ENCODE peak calls at places on chromosomes 5 and 9, in six cellular contexts. One of them, this sample, is unnamed.
A peak's percentile ranks its signal among the peaks of the same experiment; 100 is the strongest.

GRCh38 chr9:19137282-19137681 is 10.0 kb upstream of the PLIN2 start:
- DNase-seq in HEK293T: no peak
- DNase-seq in activated CD8-positive, alpha-beta memory T cell treated with anti-CD3 and anti-CD28 coated beads for 48 hours: no peak
- DNase-seq in endodermal cell: no peak
- DNase-seq in amygdala: no peak
- DNase-seq in progenitor cell of endocrine pancreas: no peak
- DNase-seq in this sample: no peak

GRCh38 chr9:12934515-12935301 is 159.9 kb downstream of the LURAP1L start:
- DNase-seq in activated CD8-positive, alpha-beta memory T cell treated with anti-CD3 and anti-CD28 coated beads for 48 hours: no peak
- DNase-seq in HEK293T: no peak
- DNase-seq in progenitor cell of endocrine pancreas: no peak
- DNase-seq in amygdala: no peak
- DNase-seq in endodermal cell: no peak
- DNase-seq in this sample: no peak

GRCh38 chr5:172078027-172078426 is 71.6 kb upstream of the FBXW11 start:
- DNase-seq in endodermal cell: peak; percentile 17
- DNase-seq in progenitor cell of endocrine pancreas: no peak
- DNase-seq in activated CD8-positive, alpha-beta memory T cell treated with anti-CD3 and anti-CD28 coated beads for 48 hours: no peak
- DNase-seq in HEK293T: no peak
- DNase-seq in amygdala: no peak
- DNase-seq in this sample: no peak

GRCh38 chr5:77947051-77947428 is 170.9 kb upstream of the TBCA start:
- DNase-seq in HEK293T: no peak
- DNase-seq in progenitor cell of endocrine pancreas: no peak
- DNase-seq in activated CD8-positive, alpha-beta memory T cell treated with anti-CD3 and anti-CD28 coated beads for 48 hours: no peak
- DNase-seq in endodermal cell: no peak
- DNase-seq in amygdala: no peak
- DNase-seq in this sample: no peak

GRCh38 chr5:123721721-123722276 is 209.8 kb downstream of the CSNK1G3 start:
- DNase-seq in progenitor cell of endocrine pancreas: no peak
- DNase-seq in amygdala: no peak
- DNase-seq in activated CD8-positive, alpha-beta memory T cell treated with anti-CD3 and anti-CD28 coated beads for 48 hours: no peak
- DNase-seq in endodermal cell: no peak
- DNase-seq in HEK293T: no peak
- DNase-seq in this sample: no peak

GRCh38 chr9:70945301-70945700 is 176.1 kb downstream of the TRPM3 start:
- DNase-seq in amygdala: no peak
- DNase-seq in progenitor cell of endocrine pancreas: no peak
- DNase-seq in HEK293T: no peak
- DNase-seq in endodermal cell: no peak
- DNase-seq in activated CD8-positive, alpha-beta memory T cell treated with anti-CD3 and anti-CD28 coated beads for 48 hours: no peak
- DNase-seq in this sample: no peak

GRCh38 chr9:121587863-121588262 is 63.6 kb upstream of the DAB2IP start:
- DNase-seq in endodermal cell: no peak
- DNase-seq in progenitor cell of endocrine pancreas: no peak
- DNase-seq in amygdala: no peak
- DNase-seq in activated CD8-positive, alpha-beta memory T cell treated with anti-CD3 and anti-CD28 coated beads for 48 hours: no peak
- DNase-seq in HEK293T: no peak
- DNase-seq in this sample: no peak

GRCh38 chr9:99967457-99967856 is 61.0 kb downstream of the STX17 start:
- DNase-seq in endodermal cell: peak; percentile 84
- DNase-seq in progenitor cell of endocrine pancreas: no peak
- DNase-seq in HEK293T: no peak
- DNase-seq in activated CD8-positive, alpha-beta memory T cell treated with anti-CD3 and anti-CD28 coated beads for 48 hours: no peak
- DNase-seq in amygdala: no peak
- DNase-seq in this sample: no peak

GRCh38 chr9:127154003-127154389 is 31.6 kb upstream of the ANGPTL2 start:
- DNase-seq in HEK293T: no peak
- DNase-seq in progenitor cell of endocrine pancreas: no peak
- DNase-seq in activated CD8-positive, alpha-beta memory T cell treated with anti-CD3 and anti-CD28 coated beads for 48 hours: no peak
- DNase-seq in amygdala: no peak
- DNase-seq in endodermal cell: peak; percentile 43
- DNase-seq in this sample: no peak

GRCh38 chr9:68836788-68837187 is 131.7 kb downstream of the PIP5K1B start:
- DNase-seq in progenitor cell of endocrine pancreas: no peak
- DNase-seq in amygdala: no peak
- DNase-seq in activated CD8-positive, alpha-beta memory T cell treated with anti-CD3 and anti-CD28 coated beads for 48 hours: no peak
- DNase-seq in HEK293T: no peak
- DNase-seq in endodermal cell: no peak
- DNase-seq in this sample: no peak

GRCh38 chr9:115240676-115241075 is 122.7 kb upstream of the TNC start:
- DNase-seq in activated CD8-positive, alpha-beta memory T cell treated with anti-CD3 and anti-CD28 coated beads for 48 hours: no peak
- DNase-seq in amygdala: no peak
- DNase-seq in progenitor cell of endocrine pancreas: no peak
- DNase-seq in endodermal cell: no peak
- DNase-seq in HEK293T: no peak
- DNase-seq in this sample: no peak

GRCh38 chr9:131704195-131704983 is 35.5 kb downstream of the RAPGEF1 start:
- DNase-seq in endodermal cell: no peak
- DNase-seq in progenitor cell of endocrine pancreas: no peak
- DNase-seq in amygdala: no peak
- DNase-seq in activated CD8-positive, alpha-beta memory T cell treated with anti-CD3 and anti-CD28 coated beads for 48 hours: no peak
- DNase-seq in HEK293T: no peak
- DNase-seq in this sample: peak; percentile 32

GRCh38 chr5:138274189-138274853 is at the start of gene GFRA3:
- DNase-seq in progenitor cell of endocrine pancreas: peak; percentile 23
- DNase-seq in HEK293T: no peak
- DNase-seq in endodermal cell: peak; percentile 80
- DNase-seq in amygdala: no peak
- DNase-seq in activated CD8-positive, alpha-beta memory T cell treated with anti-CD3 and anti-CD28 coated beads for 48 hours: no peak
- DNase-seq in this sample: no peak

GRCh38 chr9:93907551-93908199 is 47.5 kb downstream of the BARX1 start:
- DNase-seq in activated CD8-positive, alpha-beta memory T cell treated with anti-CD3 and anti-CD28 coated beads for 48 hours: no peak
- DNase-seq in progenitor cell of endocrine pancreas: no peak
- DNase-seq in HEK293T: no peak
- DNase-seq in endodermal cell: no peak
- DNase-seq in amygdala: no peak
- DNase-seq in this sample: peak; percentile 20

GRCh38 chr9:127445851-127446719 is 5.1 kb downstream of the RPL12 start:
- DNase-seq in amygdala: no peak
- DNase-seq in activated CD8-positive, alpha-beta memory T cell treated with anti-CD3 and anti-CD28 coated beads for 48 hours: no peak
- DNase-seq in endodermal cell: peak; percentile 51
- DNase-seq in progenitor cell of endocrine pancreas: no peak
- DNase-seq in HEK293T: no peak
- DNase-seq in this sample: no peak

GRCh38 chr9:113446323-113446740 is 17.2 kb upstream of the RGS3 start:
- DNase-seq in activated CD8-positive, alpha-beta memory T cell treated with anti-CD3 and anti-CD28 coated beads for 48 hours: no peak
- DNase-seq in HEK293T: peak; percentile 50
- DNase-seq in endodermal cell: peak; percentile 56
- DNase-seq in progenitor cell of endocrine pancreas: no peak
- DNase-seq in amygdala: no peak
- DNase-seq in this sample: no peak

GRCh38 chr5:33725846-33726245 is 165.9 kb downstream of the ADAMTS12 start:
- DNase-seq in endodermal cell: no peak
- DNase-seq in HEK293T: no peak
- DNase-seq in activated CD8-positive, alpha-beta memory T cell treated with anti-CD3 and anti-CD28 coated beads for 48 hours: no peak
- DNase-seq in amygdala: no peak
- DNase-seq in progenitor cell of endocrine pancreas: no peak
- DNase-seq in this sample: no peak

GRCh38 chr5:11588803-11589202 is 315.4 kb downstream of the CTNND2 start:
- DNase-seq in amygdala: peak; percentile 67
- DNase-seq in HEK293T: no peak
- DNase-seq in progenitor cell of endocrine pancreas: no peak
- DNase-seq in activated CD8-positive, alpha-beta memory T cell treated with anti-CD3 and anti-CD28 coated beads for 48 hours: no peak
- DNase-seq in endodermal cell: peak; percentile 70
- DNase-seq in this sample: no peak

GRCh38 chr5:137613554-137614265 is 114.6 kb upstream of the SPOCK1 start:
- DNase-seq in endodermal cell: peak; percentile 36
- DNase-seq in amygdala: no peak
- DNase-seq in activated CD8-positive, alpha-beta memory T cell treated with anti-CD3 and anti-CD28 coated beads for 48 hours: no peak
- DNase-seq in progenitor cell of endocrine pancreas: no peak
- DNase-seq in HEK293T: no peak
- DNase-seq in this sample: no peak

GRCh38 chr5:142521706-142522105 is 164.2 kb downstream of the FGF1 start:
- DNase-seq in amygdala: no peak
- DNase-seq in progenitor cell of endocrine pancreas: no peak
- DNase-seq in activated CD8-positive, alpha-beta memory T cell treated with anti-CD3 and anti-CD28 coated beads for 48 hours: no peak
- DNase-seq in endodermal cell: no peak
- DNase-seq in HEK293T: no peak
- DNase-seq in this sample: no peak

GRCh38 chr5:179343902-179344300 is 1.4 kb downstream of the ADAMTS2 start:
- DNase-seq in activated CD8-positive, alpha-beta memory T cell treated with anti-CD3 and anti-CD28 coated beads for 48 hours: no peak
- DNase-seq in HEK293T: peak; percentile 59
- DNase-seq in amygdala: no peak
- DNase-seq in progenitor cell of endocrine pancreas: peak; percentile 64
- DNase-seq in endodermal cell: peak; percentile 94
- DNase-seq in this sample: no peak

GRCh38 chr9:75993434-75993833 is 103.0 kb downstream of the PCSK5 start:
- DNase-seq in activated CD8-positive, alpha-beta memory T cell treated with anti-CD3 and anti-CD28 coated beads for 48 hours: no peak
- DNase-seq in amygdala: no peak
- DNase-seq in endodermal cell: no peak
- DNase-seq in progenitor cell of endocrine pancreas: no peak
- DNase-seq in HEK293T: no peak
- DNase-seq in this sample: no peak

GRCh38 chr5:65749221-65749844 is 27.3 kb downstream of the NLN start:
- DNase-seq in amygdala: no peak
- DNase-seq in activated CD8-positive, alpha-beta memory T cell treated with anti-CD3 and anti-CD28 coated beads for 48 hours: no peak
- DNase-seq in endodermal cell: no peak
- DNase-seq in HEK293T: no peak
- DNase-seq in progenitor cell of endocrine pancreas: no peak
- DNase-seq in this sample: no peak

GRCh38 chr5:131987251-131987650 is 24.2 kb downstream of the ACSL6 start:
- DNase-seq in activated CD8-positive, alpha-beta memory T cell treated with anti-CD3 and anti-CD28 coated beads for 48 hours: no peak
- DNase-seq in amygdala: no peak
- DNase-seq in endodermal cell: no peak
- DNase-seq in HEK293T: no peak
- DNase-seq in progenitor cell of endocrine pancreas: no peak
- DNase-seq in this sample: no peak

GRCh38 chr5:40983781-40984180 is 74.5 kb downstream of the C7 start:
- DNase-seq in endodermal cell: no peak
- DNase-seq in progenitor cell of endocrine pancreas: no peak
- DNase-seq in HEK293T: no peak
- DNase-seq in activated CD8-positive, alpha-beta memory T cell treated with anti-CD3 and anti-CD28 coated beads for 48 hours: no peak
- DNase-seq in amygdala: no peak
- DNase-seq in this sample: no peak

GRCh38 chr5:137604348-137605095 is 105.4 kb upstream of the SPOCK1 start:
- DNase-seq in endodermal cell: peak; percentile 68
- DNase-seq in progenitor cell of endocrine pancreas: no peak
- DNase-seq in HEK293T: no peak
- DNase-seq in amygdala: no peak
- DNase-seq in activated CD8-positive, alpha-beta memory T cell treated with anti-CD3 and anti-CD28 coated beads for 48 hours: no peak
- DNase-seq in this sample: no peak

GRCh38 chr9:26773054-26773453 is 119.5 kb downstream of the CAAP1 start:
- DNase-seq in HEK293T: no peak
- DNase-seq in amygdala: no peak
- DNase-seq in activated CD8-positive, alpha-beta memory T cell treated with anti-CD3 and anti-CD28 coated beads for 48 hours: no peak
- DNase-seq in progenitor cell of endocrine pancreas: no peak
- DNase-seq in endodermal cell: no peak
- DNase-seq in this sample: no peak

GRCh38 chr5:131532016-131532640 is 102.9 kb downstream of the RAPGEF6 start:
- DNase-seq in amygdala: no peak
- DNase-seq in progenitor cell of endocrine pancreas: no peak
- DNase-seq in HEK293T: no peak
- DNase-seq in endodermal cell: no peak
- DNase-seq in activated CD8-positive, alpha-beta memory T cell treated with anti-CD3 and anti-CD28 coated beads for 48 hours: no peak
- DNase-seq in this sample: no peak

GRCh38 chr5:42665857-42666256 is 90.8 kb upstream of the CCDC152 start:
- DNase-seq in progenitor cell of endocrine pancreas: no peak
- DNase-seq in endodermal cell: no peak
- DNase-seq in amygdala: no peak
- DNase-seq in activated CD8-positive, alpha-beta memory T cell treated with anti-CD3 and anti-CD28 coated beads for 48 hours: no peak
- DNase-seq in HEK293T: no peak
- DNase-seq in this sample: no peak

GRCh38 chr5:126003309-126003708 is 419.9 kb upstream of the GRAMD2B start:
- DNase-seq in HEK293T: no peak
- DNase-seq in progenitor cell of endocrine pancreas: no peak
- DNase-seq in activated CD8-positive, alpha-beta memory T cell treated with anti-CD3 and anti-CD28 coated beads for 48 hours: no peak
- DNase-seq in endodermal cell: no peak
- DNase-seq in amygdala: peak; percentile 41
- DNase-seq in this sample: peak; percentile 6

GRCh38 chr5:54590824-54591223 is 73.3 kb downstream of the SNX18 start:
- DNase-seq in activated CD8-positive, alpha-beta memory T cell treated with anti-CD3 and anti-CD28 coated beads for 48 hours: no peak
- DNase-seq in HEK293T: no peak
- DNase-seq in endodermal cell: no peak
- DNase-seq in amygdala: no peak
- DNase-seq in progenitor cell of endocrine pancreas: no peak
- DNase-seq in this sample: no peak

GRCh38 chr5:171420429-171421231 is 1.2 kb downstream of the FGF18 start:
- DNase-seq in HEK293T: no peak
- DNase-seq in endodermal cell: peak; percentile 74
- DNase-seq in progenitor cell of endocrine pancreas: no peak
- DNase-seq in activated CD8-positive, alpha-beta memory T cell treated with anti-CD3 and anti-CD28 coated beads for 48 hours: no peak
- DNase-seq in amygdala: peak; percentile 58
- DNase-seq in this sample: peak; percentile 72

GRCh38 chr9:15423328-15423985 is 781 bp downstream of the SNAPC3 start:
- DNase-seq in endodermal cell: no peak
- DNase-seq in progenitor cell of endocrine pancreas: no peak
- DNase-seq in amygdala: no peak
- DNase-seq in HEK293T: no peak
- DNase-seq in activated CD8-positive, alpha-beta memory T cell treated with anti-CD3 and anti-CD28 coated beads for 48 hours: no peak
- DNase-seq in this sample: no peak

GRCh38 chr9:122370303-122370702 is 521 bp upstream of the PTGS1 start:
- DNase-seq in activated CD8-positive, alpha-beta memory T cell treated with anti-CD3 and anti-CD28 coated beads for 48 hours: no peak
- DNase-seq in HEK293T: no peak
- DNase-seq in endodermal cell: no peak
- DNase-seq in progenitor cell of endocrine pancreas: no peak
- DNase-seq in amygdala: no peak
- DNase-seq in this sample: no peak

GRCh38 chr5:172901012-172901780 is 58.0 kb upstream of the RPL26L1 start:
- DNase-seq in amygdala: no peak
- DNase-seq in endodermal cell: no peak
- DNase-seq in progenitor cell of endocrine pancreas: no peak
- DNase-seq in activated CD8-positive, alpha-beta memory T cell treated with anti-CD3 and anti-CD28 coated beads for 48 hours: no peak
- DNase-seq in HEK293T: peak; percentile 66
- DNase-seq in this sample: peak; percentile 66

GRCh38 chr9:137396227-137396626 is 26.7 kb downstream of the EXD3 start:
- DNase-seq in endodermal cell: no peak
- DNase-seq in activated CD8-positive, alpha-beta memory T cell treated with anti-CD3 and anti-CD28 coated beads for 48 hours: no peak
- DNase-seq in progenitor cell of endocrine pancreas: no peak
- DNase-seq in HEK293T: no peak
- DNase-seq in amygdala: no peak
- DNase-seq in this sample: no peak

GRCh38 chr9:88775559-88775958 is 215.7 kb upstream of the S1PR3 start:
- DNase-seq in HEK293T: no peak
- DNase-seq in amygdala: no peak
- DNase-seq in activated CD8-positive, alpha-beta memory T cell treated with anti-CD3 and anti-CD28 coated beads for 48 hours: no peak
- DNase-seq in progenitor cell of endocrine pancreas: no peak
- DNase-seq in endodermal cell: no peak
- DNase-seq in this sample: no peak

GRCh38 chr9:133979921-133980863 is 11.9 kb downstream of the VAV2 start:
- DNase-seq in endodermal cell: no peak
- DNase-seq in activated CD8-positive, alpha-beta memory T cell treated with anti-CD3 and anti-CD28 coated beads for 48 hours: no peak
- DNase-seq in HEK293T: no peak
- DNase-seq in progenitor cell of endocrine pancreas: no peak
- DNase-seq in amygdala: no peak
- DNase-seq in this sample: peak; percentile 43